ENCODE peak calls at places on chromosomes 5 and 9, in five cellular contexts. Z is ascending aorta, T is neuronal stem cell, J is GM23338, W is esophagus squamous epithelium. X is an unnamed sample.
A peak's percentile ranks its signal among the peaks of the same experiment; 100 is the strongest.

GRCh38 chr5:93602261-93603149 is 19.5 kb downstream of the NR2F1 start:
- DNase-seq in Z (no peak), T (no peak), J (peak; percentile 87), W (no peak), X (no peak)

GRCh38 chr9:34254966-34255825 is 73.9 kb downstream of the KIF24 start:
- DNase-seq in Z (no peak), T (no peak), J (no peak), W (no peak), X (no peak)

GRCh38 chr5:93246093-93246855 is 334.7 kb downstream of the NR2F1-AS1 start:
- DNase-seq in Z (no peak), T (peak; percentile 82), J (peak; percentile 34), W (no peak), X (no peak)

GRCh38 chr5:157059891-157060290 is 975 bp upstream of the HAVCR1 start:
- DNase-seq in Z (no peak), T (no peak), J (no peak), W (no peak), X (no peak)

GRCh38 chr5:180643191-180643851 is 6.1 kb downstream of the FLT4 start:
- DNase-seq in Z (peak; percentile 50), T (no peak), J (no peak), W (no peak), X (no peak)

GRCh38 chr9:133282454-133283238 is 7.6 kb upstream of the ABO start:
- DNase-seq in Z (no peak), T (no peak), J (peak; percentile 18), W (no peak), X (no peak)

GRCh38 chr5:125455041-125455440 is 708.6 kb upstream of the ZNF608 start:
- DNase-seq in Z (no peak), T (no peak), J (no peak), W (no peak), X (no peak)

GRCh38 chr9:134139081-134139480 is 3.2 kb downstream of the WDR5 start:
- DNase-seq in Z (no peak), T (no peak), J (no peak), W (no peak), X (no peak)

GRCh38 chr9:75109210-75109839 is 21.0 kb downstream of the OSTF1 start:
- DNase-seq in Z (no peak), T (no peak), J (no peak), W (no peak), X (no peak)

GRCh38 chr9:75106856-75107255 is 18.5 kb downstream of the OSTF1 start:
- DNase-seq in Z (no peak), T (no peak), J (no peak), W (no peak), X (no peak)

GRCh38 chr9:75108571-75108970 is 20.3 kb downstream of the OSTF1 start:
- DNase-seq in Z (no peak), T (no peak), J (no peak), W (no peak), X (no peak)

GRCh38 chr9:75105841-75106240 is 17.5 kb downstream of the OSTF1 start:
- DNase-seq in Z (no peak), T (no peak), J (no peak), W (no peak), X (no peak)

GRCh38 chr9:75111019-75111622 is 22.8 kb downstream of the OSTF1 start:
- DNase-seq in Z (no peak), T (no peak), J (no peak), W (no peak), X (no peak)
- H3K27ac ChIP-seq in Z (no peak overlapping the region), T (no peak overlapping the region), J (no peak overlapping the region), W (peak overlapping the region; percentile 91), X (no peak overlapping the region)

GRCh38 chr9:136441191-136441680 is 1.6 kb upstream of the INPP5E start:
- DNase-seq in Z (no peak), T (no peak), J (no peak), W (no peak), X (no peak)
- H3K27ac ChIP-seq in Z (no peak overlapping the region), T (no peak overlapping the region), J (peak overlapping the region; percentile 80), W (no peak overlapping the region), X (no peak overlapping the region)

GRCh38 chr9:5514608-5515260 is 4.4 kb downstream of the PDCD1LG2 start:
- DNase-seq in Z (no peak), T (no peak), J (no peak), W (no peak), X (no peak)
- H3K27ac ChIP-seq in Z (no peak overlapping the region), T (no peak overlapping the region), J (no peak overlapping the region), W (no peak overlapping the region), X (no peak overlapping the region)

GRCh38 chr5:77366717-77367500 is 125.2 kb downstream of the WDR41 start:
- DNase-seq in Z (no peak), T (no peak), J (peak; percentile 39), W (no peak), X (no peak)
- H3K27ac ChIP-seq in Z (peak overlapping the region; percentile 65), T (no peak overlapping the region), J (no peak overlapping the region), W (no peak overlapping the region), X (no peak overlapping the region)

GRCh38 chr5:140337880-140338279 is 8.5 kb downstream of the HBEGF start:
- DNase-seq in Z (no peak), T (no peak), J (no peak), W (no peak), X (no peak)
- H3K27ac ChIP-seq in Z (no peak overlapping the region), T (no peak overlapping the region), J (no peak overlapping the region), W (no peak overlapping the region), X (no peak overlapping the region)

GRCh38 chr9:69324549-69325401 is at the start of gene ENTREP1:
- DNase-seq in Z (peak; percentile 71), T (peak; percentile 42), J (peak; percentile 85), W (no peak), X (peak; percentile 40)
- H3K27ac ChIP-seq in Z (peak within 1 kb of the TSS; percentile 65), T (no peak within 1 kb of the TSS), J (no peak within 1 kb of the TSS), W (peak within 1 kb of the TSS; percentile 71), X (peak within 1 kb of the TSS; percentile 17)

GRCh38 chr9:130323051-130323757 is 57.6 kb downstream of the HMCN2 start:
- DNase-seq in Z (no peak), T (no peak), J (no peak), W (no peak), X (no peak)
- H3K27ac ChIP-seq in Z (no peak overlapping the region), T (no peak overlapping the region), J (no peak overlapping the region), W (peak overlapping the region; percentile 90), X (no peak overlapping the region)

GRCh38 chr9:114097613-114098020 is 1.5 kb downstream of the KIF12 start:
- DNase-seq in Z (no peak), T (no peak), J (no peak), W (no peak), X (no peak)
- H3K27ac ChIP-seq in Z (no peak overlapping the region), T (no peak overlapping the region), J (no peak overlapping the region), W (no peak overlapping the region), X (no peak overlapping the region)

DNA sequence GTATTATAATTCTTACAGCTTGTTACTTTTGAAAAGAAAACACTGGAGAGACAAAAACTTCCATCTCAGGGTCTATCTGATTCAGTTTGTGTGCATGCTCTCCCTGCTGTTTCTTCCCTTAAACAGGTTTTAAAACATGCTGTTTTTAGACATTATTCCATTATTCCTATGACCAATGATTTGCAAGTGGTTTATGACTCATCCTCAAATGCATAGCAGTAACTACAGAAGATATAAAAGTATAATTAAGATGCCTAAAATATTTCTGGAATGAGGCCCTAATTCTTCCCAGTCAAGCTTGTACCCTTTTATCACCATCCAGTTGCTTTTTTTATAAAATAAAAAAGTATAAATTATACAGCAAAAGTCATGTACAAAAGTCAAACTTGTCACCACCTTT is 3.7 kb downstream of the DTWD2 start:
- DNase-seq in Z (no peak), T (no peak), J (no peak), W (no peak), X (no peak)
- H3K27ac ChIP-seq in Z (no peak overlapping the region), T (no peak overlapping the region), J (no peak overlapping the region), W (no peak overlapping the region), X (no peak overlapping the region)

X was measured in substantia nigra.